ENCODE peak calls at places on chromosome 5, in nine cellular contexts. Z is HuH-7.5; Y is GM23338; I is stimulated activated CD8-positive, alpha-beta memory T cell treated with anti-CD3 and anti-CD28 coated beads, Interleukin-7, amount 100 ng/mL, for 1 hour; S is GM03348; E is SK-MEL-5; P is NCI-H1436; D is mucosa of gallbladder; T is MCF 10A. X is an unnamed sample.

GRCh38 chr5:150064681-150065220 is 21.6 kb downstream of the CSF1R start:
- DNase-seq in I (no peak), E (no peak), Y (no peak), D (no peak), P (no peak), Z (no peak), S (no peak), T (no peak), X (no peak)

GRCh38 chr5:7897014-7897600 is 28.2 kb downstream of the MTRR start:
- DNase-seq in Y (peak), S (peak), P (no peak), E (peak), Z (no peak), T (peak), I (no peak), D (no peak), X (peak)

GRCh38 chr5:93594591-93595419 is 11.8 kb downstream of the NR2F1 start:
- DNase-seq in Y (peak), Z (no peak), E (no peak), T (no peak), P (no peak), I (no peak), S (no peak), D (no peak), X (no peak)

GRCh38 chr5:95817430-95817829 is 5.1 kb downstream of the GLRX start:
- DNase-seq in E (no peak), S (no peak), T (no peak), Z (no peak), D (no peak), P (no peak), I (no peak), Y (peak), X (no peak)

GRCh38 chr5:1643651-1644392 is 120.1 kb upstream of the LPCAT1 start:
- DNase-seq in Y (peak), I (no peak), Z (no peak), E (no peak), D (no peak), T (no peak), S (no peak), P (no peak), X (no peak)

GRCh38 chr5:138465288-138466057 is at the start of gene EGR1:
- DNase-seq in P (peak), I (peak), E (peak), T (peak), Z (peak), S (peak), D (peak), Y (peak), X (peak)

GRCh38 chr5:101390317-101390908 is 487.3 kb upstream of the ST8SIA4 start:
- DNase-seq in D (peak), Y (peak), E (peak), I (no peak), S (peak), P (peak), Z (no peak), T (peak), X (peak)

GRCh38 chr5:43432486-43433365 is 20.5 kb upstream of the CCL28 start:
- DNase-seq in Y (no peak), S (peak), T (peak), P (no peak), D (peak), E (peak), I (no peak), Z (peak), X (no peak)

GRCh38 chr5:140547508-140548299 is at the start of gene EIF4EBP3:
- DNase-seq in T (peak), I (peak), S (peak), D (peak), Z (peak), Y (peak), E (peak), P (no peak), X (peak)

GRCh38 chr5:155082401-155082800 is 68.8 kb downstream of the KIF4B start:
- DNase-seq in P (no peak), E (no peak), I (no peak), Y (no peak), D (no peak), Z (no peak), T (peak), S (peak), X (peak)

GRCh38 chr5:174294891-174295620 is 249.6 kb downstream of the NSG2 start:
- DNase-seq in S (no peak), E (no peak), I (no peak), P (no peak), D (no peak), T (no peak), Z (no peak), Y (no peak), X (no peak)

GRCh38 chr5:110548171-110548570 is 178.3 kb downstream of the TMEM232 start:
- DNase-seq in P (no peak), D (no peak), T (no peak), S (no peak), Y (no peak), Z (no peak), I (no peak), E (no peak), X (no peak)

GRCh38 chr5:14365831-14366435 is 215.7 kb upstream of the OTULINL start:
- DNase-seq in E (no peak), T (no peak), D (no peak), S (no peak), P (no peak), Z (no peak), Y (no peak), I (no peak), X (no peak)

GRCh38 chr5:79020861-79021561 is 35.9 kb upstream of the ARSB start:
- DNase-seq in T (peak), Z (no peak), P (peak), S (peak), D (peak), Y (peak), I (no peak), E (peak), X (peak)

GRCh38 chr5:99589424-99589823 is 660.6 kb upstream of the CHD1 start:
- DNase-seq in S (no peak), Z (no peak), D (no peak), I (no peak), E (no peak), Y (no peak), T (no peak), P (no peak), X (no peak)

GRCh38 chr5:173318881-173319609 is 9.2 kb downstream of the STC2 start:
- DNase-seq in D (no peak), Z (no peak), E (no peak), T (no peak), S (no peak), Y (no peak), P (no peak), I (no peak), X (no peak)

GRCh38 chr5:15598294-15598902 is 98.4 kb downstream of the FBXL7 start:
- DNase-seq in Z (no peak), Y (peak), I (no peak), E (peak), P (no peak), S (no peak), D (no peak), T (peak), X (no peak)

GRCh38 chr5:74109344-74109743 is 483.3 kb downstream of the ARHGEF28 start:
- DNase-seq in I (no peak), T (no peak), E (peak), P (no peak), D (no peak), Y (peak), Z (no peak), S (no peak), X (no peak)

GRCh38 chr5:80082731-80083114 is 47.6 kb downstream of the THBS4 start:
- DNase-seq in P (no peak), T (peak), I (peak), D (peak), Z (peak), E (peak), Y (peak), S (peak), X (peak)

GRCh38 chr5:142363619-142363963 is 38.8 kb upstream of the SPRY4 start:
- DNase-seq in Z (no peak), P (no peak), D (no peak), E (no peak), Y (no peak), I (no peak), T (no peak), S (no peak), X (no peak)

GRCh38 chr5:110940136-110940535 is 131.4 kb upstream of the TSLP start:
- DNase-seq in Z (no peak), P (no peak), E (no peak), D (no peak), Y (no peak), T (no peak), I (no peak), S (no peak), X (no peak)

GRCh38 chr5:155631116-155631515 is 617.6 kb downstream of the KIF4B start:
- DNase-seq in S (peak), P (no peak), E (no peak), Y (no peak), I (no peak), T (peak), D (no peak), Z (no peak), X (no peak)

GRCh38 chr5:73447234-73448071 is 1.1 kb downstream of the FOXD1 start:
- DNase-seq in Y (peak), T (peak), Z (peak), I (no peak), S (peak), D (no peak), E (peak), P (no peak), X (peak)

GRCh38 chr5:142053434-142054253 is 40.8 kb upstream of the GNPDA1 start:
- DNase-seq in Z (no peak), P (no peak), I (no peak), Y (no peak), E (peak), T (peak), S (peak), D (no peak), X (peak)

GRCh38 chr5:142461028-142461427 is 136.2 kb upstream of the SPRY4 start:
- DNase-seq in Z (no peak), P (no peak), S (no peak), Y (no peak), T (no peak), D (no peak), I (no peak), E (no peak), X (no peak)

GRCh38 chr5:131328536-131329186 is 64.8 kb downstream of the CDC42SE2 start:
- DNase-seq in Y (no peak), S (peak), D (no peak), I (no peak), E (no peak), Z (no peak), T (peak), P (no peak), X (no peak)

GRCh38 chr5:97839338-97840081 is 656.5 kb upstream of the RIOK2 start:
- DNase-seq in S (no peak), T (peak), I (no peak), Y (no peak), Z (no peak), P (no peak), E (no peak), D (no peak), X (peak)

GRCh38 chr5:179258922-179259730 is 86.1 kb downstream of the ADAMTS2 start:
- DNase-seq in T (peak), D (no peak), E (no peak), S (no peak), Y (no peak), I (no peak), Z (no peak), P (no peak), X (peak)

GRCh38 chr5:68576805-68577204 is 361.2 kb downstream of the PIK3R1 start:
- DNase-seq in I (no peak), T (no peak), Z (no peak), D (no peak), S (no peak), Y (no peak), E (no peak), P (no peak), X (no peak)

GRCh38 chr5:100517301-100517974 is 17.7 kb upstream of the FAM174A start:
- DNase-seq in D (no peak), I (no peak), T (peak), Y (peak), Z (no peak), E (no peak), P (peak), S (no peak), X (no peak)

GRCh38 chr5:176740702-176741565 is 69.4 kb upstream of the UNC5A start:
- DNase-seq in Y (no peak), Z (no peak), E (no peak), I (no peak), D (no peak), P (no peak), T (no peak), S (no peak), X (no peak)

GRCh38 chr5:1765141-1765879 is 34.3 kb downstream of the MRPL36 start:
- DNase-seq in P (no peak), S (no peak), Z (no peak), I (no peak), D (no peak), T (no peak), Y (no peak), E (no peak), X (no peak)